ENCODE peak calls at places on chromosomes 2 and 18, in nine cellular contexts. C is activated B cell treated with CpG ODN at 0.5 μM for 24 hours; V is A549; K is brain microvascular endothelial cell; L is tibial artery; F is endothelial cell of umbilical vein; R is CD4-positive, alpha-beta T cell; I is choroid plexus epithelial cell; W is GM10248. N is an unnamed sample.

GRCh38 chr2:135898234-135898786 is 22.1 kb upstream of the MCM6 start:
- DNase-seq in C (no peak), V (no peak), K (no peak), L (no peak), F (no peak), R (no peak), I (no peak), W (no peak), N (no peak)

GRCh38 chr2:215442392-215442787 is 6.5 kb upstream of the FN1 start:
- DNase-seq in C (no peak), V (no peak), K (no peak), L (no peak), F (no peak), R (no peak), I (no peak), W (no peak), N (no peak)

GRCh38 chr2:198004921-198005829 is 200.8 kb downstream of the PLCL1 start:
- DNase-seq in C (no peak), V (no peak), K (no peak), L (no peak), F (peak; percentile 10), R (no peak), I (no peak), W (peak; percentile 27), N (no peak)

GRCh38 chr2:149733936-149734685 is 146.5 kb upstream of the MMADHC start:
- DNase-seq in C (no peak), V (peak; percentile 3), K (peak; percentile 73), L (no peak), F (peak; percentile 94), R (no peak), I (peak; percentile 61), W (no peak), N (no peak)

GRCh38 chr2:58057890-58058590 is 11.4 kb downstream of the VRK2 start:
- DNase-seq in C (no peak), V (no peak), K (no peak), L (no peak), F (no peak), R (no peak), I (no peak), W (no peak), N (no peak)

GRCh38 chr2:135909976-135910375 is 33.7 kb upstream of the MCM6 start:
- DNase-seq in C (no peak), V (no peak), K (no peak), L (no peak), F (peak; percentile 44), R (no peak), I (peak; percentile 42), W (no peak), N (no peak)

GRCh38 chr2:169693344-169693743 is 861 bp downstream of the CFAP210 start:
- DNase-seq in C (no peak), V (no peak), K (no peak), L (no peak), F (peak; percentile 31), R (no peak), I (no peak), W (no peak), N (no peak)

GRCh38 chr18:79937103-79937860 is 14.2 kb downstream of the SLC66A2 start:
- DNase-seq in C (no peak), V (no peak), K (no peak), L (peak; percentile 11), F (no peak), R (no peak), I (no peak), W (no peak), N (no peak)

GRCh38 chr18:26804474-26804873 is 61.0 kb downstream of the AQP4 start:
- DNase-seq in C (no peak), V (no peak), K (no peak), L (no peak), F (no peak), R (no peak), I (peak; percentile 73), W (no peak), N (no peak)

GRCh38 chr2:190340369-190340768 is 3.0 kb upstream of the INPP1 start:
- DNase-seq in C (no peak), V (no peak), K (peak; percentile 42), L (no peak), F (no peak), R (no peak), I (peak; percentile 19), W (no peak), N (no peak)

GRCh38 chr2:37905033-37905432 is 20.1 kb upstream of the RMDN2 start:
- DNase-seq in C (no peak), V (no peak), K (no peak), L (no peak), F (no peak), R (no peak), I (no peak), W (no peak), N (no peak)

GRCh38 chr2:172328103-172328835 is 99.1 kb upstream of the ITGA6 start:
- DNase-seq in C (no peak), V (no peak), K (no peak), L (no peak), F (no peak), R (no peak), I (no peak), W (no peak), N (no peak)

DNA sequence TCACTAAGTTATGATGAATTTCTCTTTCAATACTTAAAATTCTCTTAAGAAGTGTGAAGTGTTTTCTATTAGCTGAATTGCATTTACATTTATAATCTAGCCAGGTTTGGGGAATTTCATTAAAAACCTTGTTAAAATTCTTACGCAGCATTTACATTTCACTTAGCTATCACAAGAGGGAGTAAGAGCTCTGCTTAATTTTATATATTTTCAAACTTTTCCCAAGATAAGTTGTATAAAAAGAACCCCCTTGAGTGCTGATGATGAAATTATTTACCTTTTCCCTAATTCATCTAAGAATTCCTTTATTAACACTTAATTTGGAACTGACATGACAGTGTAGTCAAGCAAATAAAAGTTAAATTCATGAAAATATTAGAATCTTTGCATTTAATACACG is 54.2 kb upstream of the ZSWIM2 start:
- DNase-seq in C (no peak), V (no peak), K (no peak), L (no peak), F (peak; percentile 56), R (no peak), I (peak; percentile 43), W (no peak), N (no peak)
- TF ChIP-seq CTCF in C (no peak), V (peak; percentile 44), K (peak; percentile 37), L (peak; percentile 40), F (no peak), R (no peak), I (peak; percentile 60), W (peak; percentile 17), N (peak; percentile 46)

GRCh38 chr2:232592687-232593407 is 40.6 kb upstream of the EFHD1 start:
- DNase-seq in C (no peak), V (peak; percentile 38), K (peak; percentile 70), L (no peak), F (peak; percentile 70), R (no peak), I (peak; percentile 82), W (no peak), N (no peak)
- TF ChIP-seq CTCF in C (no peak), V (no peak), K (peak; percentile 44), L (no peak), F (no peak), R (no peak), I (peak; percentile 17), W (no peak), N (no peak)

GRCh38 chr2:220000586-220000985 is 373.2 kb downstream of the SLC4A3 start:
- DNase-seq in C (no peak), V (no peak), K (no peak), L (no peak), F (no peak), R (no peak), I (no peak), W (no peak), N (no peak)

GRCh38 chr2:219998099-219998498 is 370.7 kb downstream of the SLC4A3 start:
- DNase-seq in C (no peak), V (no peak), K (no peak), L (no peak), F (no peak), R (no peak), I (no peak), W (no peak), N (no peak)

GRCh38 chr2:220000080-220000479 is 372.6 kb downstream of the SLC4A3 start:
- DNase-seq in C (no peak), V (no peak), K (no peak), L (no peak), F (no peak), R (no peak), I (peak; percentile 30), W (no peak), N (no peak)

GRCh38 chr2:219997341-219997851 is 370.0 kb downstream of the SLC4A3 start:
- DNase-seq in C (no peak), V (no peak), K (peak; percentile 39), L (no peak), F (no peak), R (no peak), I (peak; percentile 70), W (no peak), N (peak; percentile 46)

DNA sequence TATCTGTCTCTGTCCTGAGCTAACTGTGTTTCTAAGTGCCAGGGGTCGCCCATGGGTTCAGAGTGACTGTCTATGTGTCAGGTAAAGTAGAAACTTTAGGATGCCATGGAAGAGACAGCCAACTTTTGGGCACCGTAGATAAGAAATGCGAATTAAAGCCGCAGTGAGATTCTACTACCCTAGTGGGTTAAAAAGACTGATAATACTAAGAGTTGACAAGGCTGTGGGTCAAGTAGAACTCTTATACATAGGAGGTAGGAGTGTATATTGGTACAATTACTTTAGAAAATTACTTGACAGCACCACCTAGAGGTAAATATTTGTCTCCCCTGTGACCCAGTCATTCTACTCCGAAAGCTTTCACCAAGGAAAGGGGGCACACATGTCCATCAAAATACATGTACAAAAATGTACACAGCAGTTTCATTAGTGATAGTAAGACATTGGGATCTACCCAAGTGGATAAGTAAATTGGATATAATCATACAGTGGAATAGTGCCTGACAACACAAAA is 371.3 kb downstream of the SLC4A3 start:
- DNase-seq in C (no peak), V (no peak), K (no peak), L (no peak), F (no peak), R (no peak), I (no peak), W (no peak), N (no peak)
- TF ChIP-seq CTCF in C (no peak), V (no peak), K (no peak), L (no peak), F (no peak), R (no peak), I (peak; percentile 13), W (no peak), N (no peak)

DNA sequence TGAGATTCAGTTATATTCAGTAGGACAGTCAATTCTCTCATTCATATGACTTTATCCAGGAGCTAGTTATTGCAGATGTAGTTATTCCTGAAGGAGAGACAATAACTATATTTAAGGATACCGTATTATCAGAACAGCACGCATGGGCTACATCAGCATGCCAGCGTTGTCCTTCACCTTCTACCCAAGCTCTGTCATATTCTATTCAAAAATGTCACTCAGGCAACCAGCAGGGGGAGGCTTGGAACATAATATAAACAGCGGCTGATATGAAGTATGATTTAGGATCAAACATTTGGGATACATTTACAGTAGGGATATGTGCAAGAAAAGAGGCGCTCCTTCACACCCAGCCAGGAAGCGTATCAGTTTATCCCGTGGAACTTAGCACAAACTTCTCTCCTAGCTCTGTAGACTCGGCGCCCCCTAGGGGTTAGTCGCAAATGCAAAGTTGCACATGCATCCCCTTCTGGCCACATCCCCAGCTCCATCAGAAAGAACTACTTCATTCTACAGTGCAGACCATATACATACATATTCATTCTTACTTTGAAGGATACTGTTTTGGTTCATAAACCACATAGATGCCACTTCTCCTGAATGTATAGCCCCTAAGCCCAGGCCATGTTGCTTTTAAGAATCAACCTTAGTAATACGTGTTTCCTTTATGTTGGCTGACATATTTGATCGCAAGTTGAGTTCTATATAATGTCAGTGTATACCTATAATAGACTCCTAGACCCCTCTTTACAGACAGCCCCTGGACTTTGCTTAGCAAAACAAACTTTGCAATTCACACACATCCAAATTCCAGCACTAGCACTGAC is 759.4 kb downstream of the ADCYAP1 start:
- DNase-seq in C (no peak), V (peak; percentile 0), K (peak; percentile 9), L (peak; percentile 55), F (peak; percentile 13), R (no peak), I (peak; percentile 10), W (peak; percentile 3), N (peak; percentile 47)
- TF ChIP-seq CTCF in C (no peak), V (peak; percentile 53), K (peak; percentile 65), L (peak; percentile 26), F (peak; percentile 56), R (peak; percentile 20), I (peak; percentile 62), W (peak; percentile 47), N (peak; percentile 71)